ENCODE peak calls at places on chromosomes 13 and 19, in nine cellular contexts. One of them, this sample, is unnamed.

GRCh38 chr13:43805681-43806128 is 18.9 kb upstream of the ENOX1 start:
- DNase-seq in cardiac fibroblast: no peak
- DNase-seq in epithelial cell of esophagus: peak; percentile 35
- DNase-seq in Calu3: no peak
- DNase-seq in AG09309: no peak
- DNase-seq in body of pancreas: no peak
- DNase-seq in BJ: no peak
- DNase-seq in Peyer's patch: no peak
- DNase-seq in vagina: no peak
- DNase-seq in this sample: no peak

GRCh38 chr19:6448045-6448444 is 11.5 kb downstream of the SLC25A23 start:
- DNase-seq in Calu3: no peak
- DNase-seq in Peyer's patch: no peak
- DNase-seq in AG09309: no peak
- DNase-seq in BJ: no peak
- DNase-seq in cardiac fibroblast: no peak
- DNase-seq in vagina: no peak
- DNase-seq in body of pancreas: no peak
- DNase-seq in epithelial cell of esophagus: no peak
- DNase-seq in this sample: no peak

GRCh38 chr13:22812793-22813192 is 368.0 kb upstream of the SGCG start:
- DNase-seq in AG09309: no peak
- DNase-seq in BJ: no peak
- DNase-seq in vagina: no peak
- DNase-seq in epithelial cell of esophagus: peak; percentile 12
- DNase-seq in cardiac fibroblast: peak; percentile 15
- DNase-seq in Peyer's patch: no peak
- DNase-seq in body of pancreas: peak; percentile 18
- DNase-seq in Calu3: no peak
- DNase-seq in this sample: no peak

GRCh38 chr19:10412257-10412977 is 7.9 kb upstream of the PDE4A start:
- DNase-seq in epithelial cell of esophagus: no peak
- DNase-seq in Calu3: no peak
- DNase-seq in cardiac fibroblast: no peak
- DNase-seq in vagina: no peak
- DNase-seq in body of pancreas: no peak
- DNase-seq in AG09309: no peak
- DNase-seq in BJ: no peak
- DNase-seq in Peyer's patch: no peak
- DNase-seq in this sample: peak; percentile 60

GRCh38 chr13:97367427-97367826 is 66.5 kb upstream of the RAP2A start:
- DNase-seq in AG09309: peak; percentile 66
- DNase-seq in body of pancreas: no peak
- DNase-seq in vagina: no peak
- DNase-seq in Calu3: no peak
- DNase-seq in Peyer's patch: no peak
- DNase-seq in BJ: peak; percentile 65
- DNase-seq in epithelial cell of esophagus: peak; percentile 42
- DNase-seq in cardiac fibroblast: peak; percentile 52
- DNase-seq in this sample: no peak

GRCh38 chr13:111361046-111361872 is 40.8 kb downstream of the TEX29 start:
- DNase-seq in BJ: no peak
- DNase-seq in body of pancreas: no peak
- DNase-seq in vagina: peak; percentile 75
- DNase-seq in Calu3: no peak
- DNase-seq in AG09309: no peak
- DNase-seq in Peyer's patch: no peak
- DNase-seq in epithelial cell of esophagus: no peak
- DNase-seq in cardiac fibroblast: no peak
- DNase-seq in this sample: peak; percentile 3

GRCh38 chr19:6233051-6233826 is 46.5 kb downstream of the MLLT1 start:
- DNase-seq in Peyer's patch: peak; percentile 50
- DNase-seq in cardiac fibroblast: peak; percentile 79
- DNase-seq in BJ: no peak
- DNase-seq in epithelial cell of esophagus: no peak
- DNase-seq in AG09309: no peak
- DNase-seq in vagina: no peak
- DNase-seq in body of pancreas: peak; percentile 81
- DNase-seq in Calu3: no peak
- DNase-seq in this sample: no peak

GRCh38 chr19:30091856-30092255 is 149.8 kb downstream of the URI1 start:
- DNase-seq in cardiac fibroblast: no peak
- DNase-seq in BJ: no peak
- DNase-seq in AG09309: no peak
- DNase-seq in vagina: no peak
- DNase-seq in Peyer's patch: peak; percentile 10
- DNase-seq in Calu3: no peak
- DNase-seq in epithelial cell of esophagus: no peak
- DNase-seq in body of pancreas: no peak
- DNase-seq in this sample: no peak

GRCh38 chr19:16435238-16435911 is 36.4 kb downstream of the EPS15L1 start:
- DNase-seq in Calu3: no peak
- DNase-seq in Peyer's patch: no peak
- DNase-seq in vagina: no peak
- DNase-seq in body of pancreas: peak; percentile 33
- DNase-seq in epithelial cell of esophagus: no peak
- DNase-seq in cardiac fibroblast: peak; percentile 95
- DNase-seq in AG09309: peak; percentile 89
- DNase-seq in BJ: peak; percentile 87
- DNase-seq in this sample: no peak

GRCh38 chr13:92317066-92317465 is 909.5 kb upstream of the GPC6 start:
- DNase-seq in AG09309: no peak
- DNase-seq in Calu3: no peak
- DNase-seq in Peyer's patch: no peak
- DNase-seq in vagina: no peak
- DNase-seq in cardiac fibroblast: peak; percentile 82
- DNase-seq in BJ: no peak
- DNase-seq in epithelial cell of esophagus: no peak
- DNase-seq in body of pancreas: no peak
- DNase-seq in this sample: no peak

GRCh38 chr13:68727165-68727564 is 1380.5 kb upstream of the ATXN8OS start:
- DNase-seq in AG09309: no peak
- DNase-seq in BJ: no peak
- DNase-seq in cardiac fibroblast: no peak
- DNase-seq in Calu3: no peak
- DNase-seq in body of pancreas: no peak
- DNase-seq in Peyer's patch: no peak
- DNase-seq in vagina: no peak
- DNase-seq in epithelial cell of esophagus: peak; percentile 48
- DNase-seq in this sample: no peak

GRCh38 chr13:46655727-46656180 is 102.8 kb downstream of the LRCH1 start:
- DNase-seq in epithelial cell of esophagus: peak; percentile 41
- DNase-seq in cardiac fibroblast: peak; percentile 58
- DNase-seq in Calu3: no peak
- DNase-seq in AG09309: no peak
- DNase-seq in vagina: no peak
- DNase-seq in Peyer's patch: no peak
- DNase-seq in body of pancreas: no peak
- DNase-seq in BJ: no peak
- DNase-seq in this sample: no peak

GRCh38 chr13:89695343-89696257 is 1651.9 kb upstream of the MIR17HG start:
- DNase-seq in cardiac fibroblast: peak; percentile 63
- DNase-seq in AG09309: no peak
- DNase-seq in body of pancreas: peak; percentile 45
- DNase-seq in Calu3: peak; percentile 30
- DNase-seq in Peyer's patch: no peak
- DNase-seq in BJ: no peak
- DNase-seq in epithelial cell of esophagus: peak; percentile 63
- DNase-seq in vagina: no peak
- DNase-seq in this sample: peak; percentile 8

GRCh38 chr13:21216332-21216731 is 39.9 kb downstream of the MRPL57 start:
- DNase-seq in body of pancreas: no peak
- DNase-seq in AG09309: no peak
- DNase-seq in cardiac fibroblast: no peak
- DNase-seq in Calu3: no peak
- DNase-seq in BJ: no peak
- DNase-seq in vagina: no peak
- DNase-seq in Peyer's patch: no peak
- DNase-seq in epithelial cell of esophagus: no peak
- DNase-seq in this sample: no peak

GRCh38 chr13:97934590-97934989 is 18.9 kb upstream of the IPO5 start:
- DNase-seq in vagina: no peak
- DNase-seq in cardiac fibroblast: peak; percentile 70
- DNase-seq in AG09309: no peak
- DNase-seq in Peyer's patch: no peak
- DNase-seq in body of pancreas: no peak
- DNase-seq in Calu3: no peak
- DNase-seq in BJ: no peak
- DNase-seq in epithelial cell of esophagus: no peak
- DNase-seq in this sample: no peak

GRCh38 chr13:46058268-46058667 is 5.7 kb upstream of the ZC3H13 start:
- DNase-seq in BJ: no peak
- DNase-seq in Peyer's patch: no peak
- DNase-seq in Calu3: no peak
- DNase-seq in epithelial cell of esophagus: no peak
- DNase-seq in body of pancreas: no peak
- DNase-seq in cardiac fibroblast: no peak
- DNase-seq in AG09309: no peak
- DNase-seq in vagina: no peak
- DNase-seq in this sample: no peak

GRCh38 chr13:37966266-37966665 is 96.7 kb upstream of the TRPC4 start:
- DNase-seq in AG09309: no peak
- DNase-seq in BJ: no peak
- DNase-seq in Calu3: no peak
- DNase-seq in epithelial cell of esophagus: peak; percentile 25
- DNase-seq in cardiac fibroblast: no peak
- DNase-seq in Peyer's patch: no peak
- DNase-seq in vagina: no peak
- DNase-seq in body of pancreas: no peak
- DNase-seq in this sample: no peak

GRCh38 chr13:37956536-37956935 is 87.0 kb upstream of the TRPC4 start:
- DNase-seq in BJ: no peak
- DNase-seq in Calu3: no peak
- DNase-seq in cardiac fibroblast: no peak
- DNase-seq in AG09309: no peak
- DNase-seq in Peyer's patch: no peak
- DNase-seq in epithelial cell of esophagus: peak; percentile 83
- DNase-seq in body of pancreas: no peak
- DNase-seq in vagina: no peak
- DNase-seq in this sample: no peak

GRCh38 chr13:37959284-37959683 is 89.7 kb upstream of the TRPC4 start:
- DNase-seq in Peyer's patch: no peak
- DNase-seq in epithelial cell of esophagus: no peak
- DNase-seq in BJ: no peak
- DNase-seq in Calu3: no peak
- DNase-seq in body of pancreas: no peak
- DNase-seq in AG09309: no peak
- DNase-seq in cardiac fibroblast: no peak
- DNase-seq in vagina: no peak
- DNase-seq in this sample: no peak

GRCh38 chr13:37960427-37960826 is 90.9 kb upstream of the TRPC4 start:
- DNase-seq in Calu3: no peak
- DNase-seq in BJ: no peak
- DNase-seq in cardiac fibroblast: peak; percentile 6
- DNase-seq in vagina: no peak
- DNase-seq in Peyer's patch: no peak
- DNase-seq in body of pancreas: no peak
- DNase-seq in AG09309: no peak
- DNase-seq in epithelial cell of esophagus: no peak
- DNase-seq in this sample: no peak
- TF ChIP-seq CTCF in Calu3: no peak
- TF ChIP-seq CTCF in BJ: peak; percentile 29
- TF ChIP-seq CTCF in cardiac fibroblast: peak; percentile 30
- TF ChIP-seq CTCF in vagina: no peak
- TF ChIP-seq CTCF in Peyer's patch: no peak
- TF ChIP-seq CTCF in body of pancreas: no peak
- TF ChIP-seq CTCF in AG09309: peak; percentile 30
- TF ChIP-seq CTCF in epithelial cell of esophagus: peak; percentile 31
- TF ChIP-seq CTCF in this sample: no peak

GRCh38 chr19:50155520-50156109 is 7.5 kb downstream of the IZUMO2 start:
- DNase-seq in AG09309: no peak
- DNase-seq in vagina: no peak
- DNase-seq in Peyer's patch: no peak
- DNase-seq in BJ: no peak
- DNase-seq in cardiac fibroblast: no peak
- DNase-seq in epithelial cell of esophagus: no peak
- DNase-seq in body of pancreas: no peak
- DNase-seq in Calu3: no peak
- DNase-seq in this sample: no peak
- TF ChIP-seq CTCF in AG09309: no peak
- TF ChIP-seq CTCF in vagina: no peak
- TF ChIP-seq CTCF in Peyer's patch: no peak
- TF ChIP-seq CTCF in BJ: no peak
- TF ChIP-seq CTCF in cardiac fibroblast: no peak
- TF ChIP-seq CTCF in epithelial cell of esophagus: no peak
- TF ChIP-seq CTCF in body of pancreas: no peak
- TF ChIP-seq CTCF in Calu3: peak; percentile 45
- TF ChIP-seq CTCF in this sample: no peak

DNA sequence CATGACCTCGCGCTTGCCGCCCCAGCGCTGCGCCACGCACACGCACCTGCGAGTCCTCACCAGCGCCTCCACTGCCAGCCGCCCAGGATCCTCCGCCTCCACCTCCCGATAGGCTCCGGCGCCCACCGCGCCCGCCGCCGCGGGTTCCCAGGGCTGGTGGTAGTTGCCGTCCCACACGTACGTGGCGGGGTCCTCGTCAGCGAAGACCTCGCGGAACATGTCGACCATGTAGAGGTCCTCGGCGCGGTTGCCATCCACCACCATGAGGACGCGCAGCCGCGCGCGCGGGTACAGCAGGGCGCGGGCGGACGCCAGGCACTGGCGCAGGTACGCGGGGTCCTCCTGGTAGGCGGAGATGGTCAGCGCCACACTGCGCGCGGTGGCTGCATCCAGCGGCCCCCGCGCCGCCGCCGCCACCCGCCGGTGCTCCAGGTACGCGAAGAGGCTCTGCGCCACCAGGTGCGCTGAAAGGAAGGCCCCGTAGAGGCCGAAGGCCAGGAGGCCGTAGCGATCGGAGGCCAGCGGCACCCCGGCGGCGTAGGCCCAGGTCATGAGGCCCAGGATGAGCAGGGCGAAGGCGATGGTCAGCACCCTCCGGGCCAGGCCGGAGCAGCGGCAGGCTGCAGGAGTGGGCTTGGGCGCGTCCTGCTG is 4.4 kb downstream of the HAS1 start:
- DNase-seq in epithelial cell of esophagus: no peak
- DNase-seq in BJ: no peak
- DNase-seq in vagina: no peak
- DNase-seq in Peyer's patch: no peak
- DNase-seq in AG09309: no peak
- DNase-seq in Calu3: no peak
- DNase-seq in body of pancreas: no peak
- DNase-seq in cardiac fibroblast: no peak
- DNase-seq in this sample: no peak
- TF ChIP-seq CTCF in epithelial cell of esophagus: no peak
- TF ChIP-seq CTCF in BJ: no peak
- TF ChIP-seq CTCF in vagina: no peak
- TF ChIP-seq CTCF in Peyer's patch: no peak
- TF ChIP-seq CTCF in AG09309: no peak
- TF ChIP-seq CTCF in Calu3: no peak
- TF ChIP-seq CTCF in body of pancreas: no peak
- TF ChIP-seq CTCF in cardiac fibroblast: no peak
- TF ChIP-seq CTCF in this sample: no peak

DNA sequence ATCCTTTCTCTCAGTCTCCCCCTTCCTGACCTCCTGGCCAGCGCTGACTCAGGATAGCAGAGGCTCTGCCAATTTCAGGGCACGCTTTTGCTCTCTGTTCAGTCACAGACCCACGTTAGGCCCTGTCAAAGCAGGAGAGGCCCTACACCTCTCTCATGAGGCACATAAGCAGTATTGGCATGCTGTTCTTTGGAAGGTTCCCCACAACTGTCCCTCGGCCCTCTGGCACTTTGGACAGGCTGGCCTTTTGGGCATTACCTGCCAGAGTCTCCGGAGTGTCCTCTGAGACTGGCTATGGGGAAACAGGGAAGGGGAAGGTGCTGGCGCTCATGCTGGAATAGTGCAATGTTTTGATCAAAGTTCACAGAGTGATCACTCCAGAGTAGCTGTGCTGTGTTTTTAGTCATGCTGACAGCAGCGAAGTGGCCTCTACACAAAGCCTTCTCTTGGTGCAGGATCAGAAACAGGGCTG is 23.7 kb upstream of the UBE2L5 start:
- DNase-seq in Peyer's patch: peak; percentile 69
- DNase-seq in cardiac fibroblast: peak; percentile 47
- DNase-seq in body of pancreas: no peak
- DNase-seq in AG09309: no peak
- DNase-seq in vagina: no peak
- DNase-seq in Calu3: no peak
- DNase-seq in epithelial cell of esophagus: no peak
- DNase-seq in BJ: no peak
- DNase-seq in this sample: no peak
- TF ChIP-seq CTCF in Peyer's patch: no peak
- TF ChIP-seq CTCF in cardiac fibroblast: no peak
- TF ChIP-seq CTCF in body of pancreas: no peak
- TF ChIP-seq CTCF in AG09309: no peak
- TF ChIP-seq CTCF in vagina: no peak
- TF ChIP-seq CTCF in Calu3: no peak
- TF ChIP-seq CTCF in epithelial cell of esophagus: no peak
- TF ChIP-seq CTCF in BJ: no peak
- TF ChIP-seq CTCF in this sample: no peak